ENCODE peak calls at places on chromosomes 1 and 21, in six cellular contexts. Q is HEK293T, N is lung microvascular endothelial cell, U is amniotic stem cell, C is activated T-cell treated with anti-CD3 and anti-CD28 coated beads for 1 hour, B is A172. Y is an unnamed sample.

GRCh38 chr21:39136711-39137110 is 46.5 kb downstream of the PSMG1 start:
- DNase-seq in Q (no peak), N (no peak), U (no peak), C (no peak), B (peak), Y (peak)

GRCh38 chr1:182869241-182869666 is 30.1 kb downstream of the DHX9 start:
- DNase-seq in Q (no peak), N (no peak), U (no peak), C (no peak), B (no peak), Y (no peak)

GRCh38 chr1:8090241-8090702 is 64.2 kb upstream of the ERRFI1 start:
- DNase-seq in Q (no peak), N (peak), U (peak), C (no peak), B (peak), Y (peak)

GRCh38 chr1:181064030-181064594 is 24.4 kb upstream of the IER5 start:
- DNase-seq in Q (no peak), N (no peak), U (no peak), C (no peak), B (no peak), Y (no peak)

GRCh38 chr1:41482906-41483895 is 1.3 kb downstream of the EDN2 start:
- DNase-seq in Q (no peak), N (no peak), U (no peak), C (no peak), B (no peak), Y (no peak)

GRCh38 chr1:179588425-179589024 is 3.1 kb upstream of the TDRD5 start:
- DNase-seq in Q (no peak), N (no peak), U (no peak), C (no peak), B (peak), Y (no peak)

GRCh38 chr1:85465099-85465790 is at the start of gene DDAH1:
- DNase-seq in Q (peak), N (peak), U (no peak), C (no peak), B (peak), Y (peak)

GRCh38 chr1:19392221-19392620 is 80.1 kb downstream of the SLC66A1 start:
- DNase-seq in Q (no peak), N (no peak), U (no peak), C (no peak), B (no peak), Y (no peak)

GRCh38 chr1:26019641-26020315 is 1.8 kb upstream of the EXTL1 start:
- DNase-seq in Q (no peak), N (no peak), U (no peak), C (no peak), B (peak), Y (peak)

GRCh38 chr1:31944205-31945089 is 6.3 kb upstream of the PTP4A2 start:
- DNase-seq in Q (peak), N (peak), U (peak), C (peak), B (peak), Y (peak)

GRCh38 chr1:1179339-1179982 is 5.8 kb downstream of the TTLL10 start:
- DNase-seq in Q (no peak), N (no peak), U (no peak), C (no peak), B (no peak), Y (no peak)

GRCh38 chr1:29259802-29260441 is 23.6 kb downstream of the PTPRU start:
- DNase-seq in Q (no peak), N (peak), U (no peak), C (no peak), B (no peak), Y (peak)

GRCh38 chr1:940121-941026 is 16.7 kb downstream of the SAMD11 start:
- DNase-seq in Q (peak), N (peak), U (no peak), C (no peak), B (peak), Y (peak)

GRCh38 chr21:42149656-42150457 is 69.1 kb upstream of the ABCG1 start:
- DNase-seq in Q (no peak), N (no peak), U (no peak), C (no peak), B (no peak), Y (no peak)

GRCh38 chr1:152110860-152111514 is 4.3 kb downstream of the TCHH start:
- DNase-seq in Q (peak), N (peak), U (no peak), C (no peak), B (no peak), Y (peak)

GRCh38 chr21:37257526-37257966 is 9.6 kb downstream of the VPS26C start:
- DNase-seq in Q (no peak), N (peak), U (no peak), C (no peak), B (no peak), Y (peak)

GRCh38 chr1:20430355-20431290 is 55.4 kb downstream of the CAMK2N1 start:
- DNase-seq in Q (peak), N (peak), U (no peak), C (peak), B (no peak), Y (peak)

GRCh38 chr1:113675299-113675698 is 84.0 kb downstream of the PHTF1 start:
- DNase-seq in Q (no peak), N (no peak), U (no peak), C (no peak), B (peak), Y (peak)

GRCh38 chr1:54403808-54404261 is 2.4 kb downstream of the SSBP3 start:
- DNase-seq in Q (no peak), N (no peak), U (no peak), C (no peak), B (peak), Y (peak)

GRCh38 chr1:66446261-66447001 is 87.5 kb upstream of the SGIP1 start:
- DNase-seq in Q (peak), N (peak), U (no peak), C (no peak), B (peak), Y (peak)

GRCh38 chr1:205456383-205456867 is 580 bp upstream of the BLACAT1 start:
- DNase-seq in Q (peak), N (no peak), U (no peak), C (no peak), B (no peak), Y (peak)

GRCh38 chr21:33890187-33890586 is 25.4 kb downstream of the ATP5PO start:
- DNase-seq in Q (no peak), N (no peak), U (no peak), C (no peak), B (no peak), Y (no peak)

GRCh38 chr21:14942801-14943490 is 121.9 kb downstream of the NRIP1 start:
- DNase-seq in Q (no peak), N (peak), U (no peak), C (no peak), B (no peak), Y (no peak)